ENCODE peak calls at places on chromosomes 6 and 20, in seven cellular contexts. V, E, Y, P, C, S and J are unnamed samples.

GRCh38 chr6:133242761-133243590 is 1.8 kb downstream of the EYA4 start:
- DNase-seq in V (no peak), E (no peak), Y (no peak), P (peak; percentile 7), C (peak; percentile 30), S (no peak), J (no peak)

GRCh38 chr6:13164316-13164715 is 164.0 kb downstream of the TBC1D7 start:
- DNase-seq in V (no peak), E (no peak), Y (no peak), P (no peak), C (no peak), S (no peak), J (no peak)

GRCh38 chr6:9225441-9225871 is 790.1 kb upstream of the SLC35B3 start:
- DNase-seq in V (no peak), E (no peak), Y (no peak), P (no peak), C (no peak), S (peak; percentile 23), J (no peak)

GRCh38 chr6:167968091-167968490 is 29.4 kb upstream of the KIF25 start:
- DNase-seq in V (no peak), E (no peak), Y (no peak), P (no peak), C (peak; percentile 60), S (no peak), J (no peak)

GRCh38 chr20:56522311-56522710 is 2.2 kb upstream of the FAM209A start:
- DNase-seq in V (no peak), E (peak; percentile 32), Y (peak; percentile 46), P (no peak), C (no peak), S (no peak), J (no peak)

GRCh38 chr6:5453531-5453930 is 192.2 kb downstream of the FARS2 start:
- DNase-seq in V (no peak), E (no peak), Y (no peak), P (no peak), C (no peak), S (no peak), J (no peak)

GRCh38 chr20:61256365-61256764 is 4.3 kb downstream of the CDH4 start:
- DNase-seq in V (no peak), E (no peak), Y (no peak), P (no peak), C (no peak), S (no peak), J (no peak)

GRCh38 chr6:155894758-155895157 is 439.1 kb upstream of the NOX3 start:
- DNase-seq in V (no peak), E (no peak), Y (no peak), P (no peak), C (no peak), S (no peak), J (no peak)

GRCh38 chr6:144131248-144131709 is 19.0 kb upstream of the STX11 start:
- DNase-seq in V (no peak), E (no peak), Y (no peak), P (peak; percentile 90), C (no peak), S (no peak), J (no peak)

GRCh38 chr6:129671442-129672344 is 38.3 kb downstream of the ARHGAP18 start:
- DNase-seq in V (no peak), E (no peak), Y (peak; percentile 85), P (no peak), C (no peak), S (no peak), J (no peak)

GRCh38 chr20:58574014-58574413 is 58.8 kb upstream of the APCDD1L start:
- DNase-seq in V (no peak), E (no peak), Y (peak; percentile 23), P (no peak), C (no peak), S (no peak), J (no peak)

GRCh38 chr20:9149087-9149486 is 80.2 kb downstream of the PLCB4 start:
- DNase-seq in V (no peak), E (no peak), Y (no peak), P (no peak), C (no peak), S (no peak), J (no peak)

GRCh38 chr6:157216570-157216969 is 106.7 kb downstream of the TMEM242 start:
- DNase-seq in V (no peak), E (no peak), Y (peak; percentile 39), P (no peak), C (no peak), S (no peak), J (no peak)

GRCh38 chr6:73923899-73924485 is 228.0 kb downstream of the CD109 start:
- DNase-seq in V (no peak), E (no peak), Y (no peak), P (no peak), C (no peak), S (no peak), J (no peak)

GRCh38 chr20:14259691-14260090 is 77.7 kb downstream of the FLRT3 start:
- DNase-seq in V (no peak), E (no peak), Y (no peak), P (no peak), C (no peak), S (no peak), J (no peak)

GRCh38 chr6:46329568-46329967 is 158.8 kb upstream of the ENPP5 start:
- DNase-seq in V (no peak), E (no peak), Y (no peak), P (no peak), C (no peak), S (no peak), J (no peak)

GRCh38 chr6:90403489-90404381 is 107.1 kb upstream of the BACH2 start:
- DNase-seq in V (no peak), E (no peak), Y (no peak), P (no peak), C (peak; percentile 39), S (peak; percentile 61), J (no peak)

GRCh38 chr20:53597521-53598120 is 4.0 kb upstream of the ZNF217 start:
- DNase-seq in V (no peak), E (no peak), Y (no peak), P (no peak), C (no peak), S (no peak), J (peak; percentile 36)

GRCh38 chr6:135109761-135110160 is 55.1 kb upstream of the HBS1L start:
- DNase-seq in V (no peak), E (no peak), Y (no peak), P (no peak), C (no peak), S (no peak), J (no peak)

GRCh38 chr6:46815130-46815529 is 21.9 kb downstream of the MEP1A start:
- DNase-seq in V (no peak), E (no peak), Y (no peak), P (no peak), C (no peak), S (no peak), J (no peak)

GRCh38 chr6:169619650-169620049 is 82.2 kb downstream of the WDR27 start:
- DNase-seq in V (no peak), E (no peak), Y (no peak), P (no peak), C (no peak), S (no peak), J (no peak)

GRCh38 chr20:21490105-21490504 is 23.8 kb downstream of the NKX2-2 start:
- DNase-seq in V (no peak), E (no peak), Y (no peak), P (peak; percentile 25), C (no peak), S (no peak), J (no peak)

GRCh38 chr6:113856011-113856551 is 1.1 kb upstream of the MARCKS start:
- DNase-seq in V (no peak), E (no peak), Y (peak; percentile 74), P (no peak), C (peak; percentile 20), S (no peak), J (peak; percentile 62)

GRCh38 chr6:19153270-19153980 is 683.7 kb upstream of the ID4 start:
- DNase-seq in V (no peak), E (no peak), Y (no peak), P (no peak), C (no peak), S (peak; percentile 37), J (no peak)

GRCh38 chr6:363291-363690 is 28.3 kb upstream of the IRF4 start:
- DNase-seq in V (no peak), E (no peak), Y (no peak), P (no peak), C (no peak), S (no peak), J (no peak)

GRCh38 chr6:42201382-42201781 is 6.6 kb upstream of the GUCA1B start:
- DNase-seq in V (no peak), E (no peak), Y (no peak), P (no peak), C (no peak), S (no peak), J (no peak)